ENCODE peak calls at places on chromosomes 1 and 21, in ten cellular contexts. M, R, T, J, S, Q, U, B, A and K are unnamed samples.

GRCh38 chr1:214002472-214002871 is 14.7 kb downstream of the PROX1 start:
- DNase-seq in B (no peak), R (no peak), J (peak; percentile 17), U (no peak), M (peak; percentile 95), Q (peak; percentile 48), S (no peak), A (no peak), T (no peak), K (peak; percentile 22)

GRCh38 chr21:43012596-43012995 is 38.2 kb downstream of the PKNOX1 start:
- DNase-seq in R (no peak), M (no peak), U (no peak), A (no peak), B (no peak), Q (no peak), T (no peak), S (no peak), J (peak; percentile 63), K (no peak)

GRCh38 chr1:24705260-24706073 is 39.8 kb upstream of the CLIC4 start:
- DNase-seq in R (peak; percentile 67), B (peak; percentile 81), Q (peak; percentile 98), U (peak; percentile 82), A (peak; percentile 80), J (peak; percentile 96), M (peak; percentile 97), T (peak; percentile 93), S (peak; percentile 94), K (no peak)

GRCh38 chr1:31646259-31646960 is 1.7 kb upstream of the PEF1 start:
- DNase-seq in R (no peak), J (no peak), T (no peak), Q (no peak), M (no peak), U (no peak), A (no peak), B (no peak), S (no peak), K (no peak)

GRCh38 chr1:101238041-101238515 is 1.3 kb downstream of the S1PR1 start:
- DNase-seq in T (no peak), U (no peak), M (peak; percentile 62), Q (no peak), S (no peak), B (no peak), R (no peak), A (no peak), J (no peak), K (no peak)

GRCh38 chr1:74356493-74356892 is 121.3 kb downstream of the TNNI3K start:
- DNase-seq in R (no peak), Q (no peak), M (no peak), B (no peak), A (no peak), U (no peak), J (no peak), S (no peak), T (no peak), K (no peak)

GRCh38 chr1:182851825-182852224 is 12.7 kb downstream of the DHX9 start:
- DNase-seq in S (no peak), M (no peak), Q (no peak), B (no peak), U (no peak), T (no peak), J (no peak), R (no peak), A (no peak), K (no peak)

GRCh38 chr1:158527190-158527815 is 26.9 kb downstream of the OR6Y1 start:
- DNase-seq in U (no peak), B (peak; percentile 31), M (peak; percentile 24), A (no peak), S (no peak), J (peak; percentile 20), T (no peak), Q (peak; percentile 51), R (no peak), K (no peak)

GRCh38 chr1:110237406-110238152 is 27.5 kb downstream of the KCNC4 start:
- DNase-seq in B (no peak), Q (no peak), S (no peak), J (no peak), U (no peak), T (no peak), R (no peak), A (no peak), M (no peak), K (no peak)

GRCh38 chr1:210536263-210536961 is 207.7 kb downstream of the HHAT start:
- DNase-seq in M (no peak), T (no peak), S (no peak), R (no peak), B (no peak), J (no peak), U (no peak), A (no peak), Q (no peak), K (peak; percentile 0)

GRCh38 chr1:109984190-109984455 is 442 bp upstream of the AHCYL1 start:
- DNase-seq in B (no peak), U (no peak), S (no peak), M (peak; percentile 34), J (no peak), A (peak; percentile 55), Q (peak; percentile 87), R (no peak), T (no peak), K (no peak)

GRCh38 chr21:37564924-37565529 is 198.5 kb downstream of the DYRK1A start:
- DNase-seq in J (no peak), M (no peak), T (no peak), Q (no peak), R (no peak), U (no peak), S (no peak), A (no peak), B (no peak), K (no peak)

GRCh38 chr1:231027136-231027925 is 12.7 kb downstream of the FAM89A start:
- DNase-seq in B (no peak), U (no peak), J (no peak), S (no peak), Q (no peak), A (no peak), R (no peak), T (no peak), M (no peak), K (no peak)

GRCh38 chr1:37621326-37621870 is 13.3 kb downstream of the RSPO1 start:
- DNase-seq in R (no peak), Q (no peak), B (no peak), T (no peak), M (no peak), A (no peak), S (no peak), U (no peak), J (no peak), K (no peak)

GRCh38 chr1:15843826-15844572 is 3.5 kb upstream of the SPEN start:
- DNase-seq in B (no peak), S (no peak), Q (no peak), A (no peak), U (no peak), R (no peak), J (no peak), T (no peak), M (no peak), K (no peak)

GRCh38 chr1:242673652-242674051 is 149.2 kb upstream of the PLD5 start:
- DNase-seq in A (no peak), Q (no peak), M (no peak), J (no peak), U (no peak), T (no peak), S (no peak), R (no peak), B (no peak), K (no peak)

GRCh38 chr1:187854457-187854856 is 1025.7 kb downstream of the PLA2G4A start:
- DNase-seq in B (no peak), A (no peak), U (no peak), Q (no peak), S (no peak), J (no peak), T (no peak), R (no peak), M (no peak), K (no peak)

GRCh38 chr1:204069887-204070286 is 3.0 kb upstream of the SOX13 start:
- DNase-seq in R (no peak), Q (no peak), M (no peak), U (no peak), S (no peak), B (no peak), J (no peak), A (no peak), T (no peak), K (no peak)
- TF ChIP-seq CTCF in R (no peak), Q (no peak), M (no peak), U (no peak), S (no peak), B (no peak), J (no peak), A (no peak), T (no peak), K (no peak)

GRCh38 chr1:85463666-85464496 is 1.1 kb downstream of the DDAH1 start:
- DNase-seq in R (no peak), A (no peak), M (no peak), B (no peak), T (no peak), J (peak; percentile 15), U (no peak), Q (peak; percentile 33), S (no peak), K (peak; percentile 47)
- TF ChIP-seq CTCF in R (no peak), A (no peak), M (no peak), B (no peak), T (no peak), J (no peak), U (no peak), Q (no peak), S (no peak), K (no peak)

GRCh38 chr1:199743227-199743626 is 284.3 kb upstream of the NR5A2 start:
- DNase-seq in R (no peak), U (no peak), A (no peak), M (peak; percentile 80), T (no peak), S (no peak), J (peak; percentile 53), B (no peak), Q (peak; percentile 10), K (no peak)
- TF ChIP-seq CTCF in R (no peak), U (no peak), A (no peak), M (no peak), T (no peak), S (no peak), J (no peak), B (no peak), Q (no peak), K (no peak)

GRCh38 chr1:229514578-229515275 is 6.6 kb upstream of the NUP133 start:
- DNase-seq in S (peak; percentile 57), R (no peak), J (peak; percentile 54), A (peak; percentile 70), Q (peak; percentile 78), M (peak; percentile 67), U (peak; percentile 37), B (peak; percentile 63), T (no peak), K (peak; percentile 81)
- TF ChIP-seq CTCF in S (peak; percentile 83), R (peak; percentile 85), J (peak; percentile 88), A (peak; percentile 65), Q (peak; percentile 91), M (peak; percentile 77), U (peak; percentile 88), B (peak; percentile 67), T (peak; percentile 29), K (peak; percentile 86)

DNA sequence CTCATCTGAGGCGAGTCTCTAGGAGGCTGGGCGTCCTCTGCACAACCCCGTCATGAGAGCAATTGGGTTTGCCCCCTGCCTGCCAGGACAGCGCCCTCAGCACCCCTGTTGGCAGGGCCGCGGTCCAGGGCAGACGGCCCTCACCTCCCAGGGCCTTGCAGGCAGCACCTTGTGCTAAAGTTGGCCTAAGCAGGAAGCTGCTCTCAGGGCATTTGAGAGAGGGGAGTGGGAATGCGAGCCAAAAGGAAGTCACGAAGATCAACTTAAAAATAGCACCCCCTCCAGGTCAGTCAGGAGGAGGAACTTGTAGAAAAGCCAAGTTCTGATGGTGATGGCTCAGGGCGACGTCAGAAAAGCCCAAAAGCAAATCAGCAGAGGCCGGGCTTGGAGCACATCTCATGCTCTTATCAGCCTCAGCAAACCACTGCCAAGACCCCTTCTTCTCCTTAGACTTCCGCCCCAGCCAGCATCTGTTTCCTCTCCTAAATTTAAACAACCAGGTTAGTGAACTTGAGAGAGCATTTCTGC is 12.6 kb upstream of the ADORA3 start:
- DNase-seq in B (peak; percentile 37), J (peak; percentile 8), R (no peak), Q (peak; percentile 89), M (peak; percentile 75), S (peak; percentile 75), U (peak; percentile 58), A (peak; percentile 36), T (no peak), K (peak; percentile 53)
- TF ChIP-seq CTCF in B (peak; percentile 45), J (no peak), R (peak; percentile 10), Q (peak; percentile 46), M (peak; percentile 37), S (peak; percentile 64), U (peak; percentile 56), A (peak; percentile 18), T (no peak), K (peak; percentile 79)